ENCODE peak calls at places on chromosome 4, in nine cellular contexts. R is cardiac muscle cell, A is left lung, U is fibroblast of lung, I is ascending aorta, P is fibroblast of pulmonary artery, J is foreskin fibroblast, M is heart left ventricle, F is AG04449. C is an unnamed sample.
A peak's percentile ranks its signal among the peaks of the same experiment; 100 is the strongest.

GRCh38 chr4:26178874-26179273 is 141.9 kb upstream of the RBPJ start:
- DNase-seq in P (no peak), I (no peak), U (no peak), A (no peak), R (no peak), F (no peak), J (peak; percentile 41), M (no peak), C (no peak)

GRCh38 chr4:187084696-187085095 is 361.0 kb upstream of the FAT1 start:
- DNase-seq in A (no peak), M (no peak), I (no peak), U (peak; percentile 4), F (no peak), P (no peak), J (no peak), R (no peak), C (peak; percentile 13)

GRCh38 chr4:83875437-83875836 is 339.5 kb downstream of the GPAT3 start:
- DNase-seq in M (no peak), U (no peak), F (no peak), P (no peak), J (peak; percentile 51), A (no peak), R (no peak), I (no peak), C (no peak)

GRCh38 chr4:8675383-8675782 is 82.8 kb downstream of the CPZ start:
- DNase-seq in U (no peak), M (no peak), J (no peak), A (no peak), R (peak; percentile 85), F (no peak), P (peak; percentile 8), I (no peak), C (no peak)

GRCh38 chr4:56843421-56843899 is 22.0 kb upstream of the SPINK2 start:
- DNase-seq in A (no peak), M (no peak), I (no peak), R (no peak), P (peak; percentile 35), J (peak; percentile 10), U (no peak), F (no peak), C (no peak)

GRCh38 chr4:136893638-136894037 is 638.7 kb downstream of the PCDH18 start:
- DNase-seq in M (no peak), J (no peak), I (no peak), A (no peak), R (no peak), U (no peak), F (no peak), P (peak; percentile 45), C (no peak)

GRCh38 chr4:23097251-23097650 is 404.5 kb downstream of the GBA3 start:
- DNase-seq in R (no peak), U (peak; percentile 88), F (peak; percentile 51), P (peak; percentile 82), I (no peak), J (peak; percentile 48), A (no peak), M (no peak), C (peak; percentile 55)

GRCh38 chr4:165351359-165352130 is 24.1 kb downstream of the MSMO1 start:
- DNase-seq in M (no peak), J (no peak), U (no peak), F (no peak), I (no peak), R (no peak), P (no peak), A (no peak), C (no peak)

GRCh38 chr4:55175779-55176231 is 50.4 kb upstream of the KDR start:
- DNase-seq in F (peak; percentile 41), U (peak; percentile 85), R (no peak), M (no peak), A (no peak), I (no peak), J (peak; percentile 78), P (peak; percentile 73), C (no peak)

GRCh38 chr4:154222875-154223274 is 268.7 kb downstream of the DCHS2 start:
- DNase-seq in R (no peak), M (no peak), P (no peak), F (no peak), J (no peak), A (no peak), U (no peak), I (no peak), C (no peak)

GRCh38 chr4:143207555-143207954 is 22.8 kb downstream of the USP38 start:
- DNase-seq in M (no peak), I (no peak), F (no peak), J (peak; percentile 23), P (peak; percentile 52), A (no peak), R (no peak), U (peak; percentile 10), C (no peak)

GRCh38 chr4:51942108-51942832 is 77.9 kb downstream of the LRRC66 start:
- DNase-seq in P (no peak), U (peak; percentile 41), I (no peak), F (no peak), R (no peak), M (no peak), J (peak; percentile 41), A (no peak), C (no peak)

GRCh38 chr4:64174247-64174882 is 234.9 kb downstream of the TECRL start:
- DNase-seq in A (no peak), P (no peak), F (no peak), M (no peak), J (no peak), R (no peak), U (no peak), I (no peak), C (no peak)

GRCh38 chr4:63123441-63123840 is 1285.8 kb downstream of the TECRL start:
- DNase-seq in M (no peak), U (no peak), F (no peak), P (no peak), R (no peak), J (no peak), A (no peak), I (no peak), C (no peak)

GRCh38 chr4:5037553-5038551 is 13.4 kb upstream of the STK32B start:
- DNase-seq in F (peak; percentile 96), M (no peak), R (no peak), J (peak; percentile 87), P (peak; percentile 86), I (peak; percentile 81), U (peak; percentile 94), A (no peak), C (peak; percentile 84)

DNA sequence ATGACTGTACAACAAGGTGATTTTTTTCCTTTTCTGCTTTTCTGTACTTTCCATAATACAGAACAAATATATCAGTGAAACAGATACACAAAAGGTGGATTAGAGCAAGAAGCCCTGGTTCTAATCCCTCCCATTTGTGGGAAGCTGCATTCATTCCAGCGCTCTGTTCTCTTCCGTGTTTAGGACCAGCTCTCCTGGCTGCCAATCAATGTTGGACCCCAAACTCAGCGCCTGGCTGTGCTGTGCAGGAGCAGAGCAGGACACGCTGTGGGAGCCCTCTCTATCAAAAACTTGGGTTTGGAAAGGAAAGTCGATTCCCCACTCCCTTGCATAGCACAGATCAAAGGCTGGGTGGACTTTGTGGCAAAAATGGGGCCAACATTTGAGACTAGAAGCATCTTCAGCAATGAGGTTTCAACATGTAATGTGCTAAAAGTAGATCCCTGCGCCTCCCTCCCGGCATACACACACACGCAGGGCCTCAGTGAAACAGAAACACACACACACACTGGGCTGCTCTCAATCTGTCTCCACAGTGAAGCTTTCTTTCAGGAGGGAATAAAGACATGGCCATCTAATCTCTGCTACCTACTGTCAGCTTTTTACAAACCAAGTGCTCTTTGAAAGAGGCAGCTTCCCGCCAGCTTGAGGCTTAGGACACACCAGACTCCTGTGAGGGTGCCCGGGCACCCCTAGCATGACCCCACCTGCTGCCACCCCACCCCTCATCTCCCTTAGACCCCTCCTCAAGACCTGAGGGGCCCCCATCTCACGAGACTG is 12.2 kb downstream of the WDR1 start:
- DNase-seq in I (no peak), F (no peak), M (no peak), P (no peak), J (peak; percentile 63), U (no peak), A (peak; percentile 41), R (no peak), C (no peak)
- H3K4me3 ChIP-seq in I (peak overlapping the region; percentile 48), F (no peak overlapping the region), M (no peak overlapping the region), P (no peak overlapping the region), J (peak overlapping the region; percentile 14), U (no peak overlapping the region), A (no peak overlapping the region), R (no peak overlapping the region), C (no peak overlapping the region)

GRCh38 chr4:67198757-67199156 is 346.5 kb downstream of the CENPC start:
- DNase-seq in U (peak; percentile 61), F (no peak), I (no peak), P (peak; percentile 77), J (no peak), R (peak; percentile 48), A (no peak), M (no peak), C (peak; percentile 53)
- TF ChIP-seq CTCF in U (no peak), F (no peak), I (no peak), P (peak; percentile 57), J (no peak), R (peak; percentile 44), A (no peak), M (no peak), C (peak; percentile 39)

DNA sequence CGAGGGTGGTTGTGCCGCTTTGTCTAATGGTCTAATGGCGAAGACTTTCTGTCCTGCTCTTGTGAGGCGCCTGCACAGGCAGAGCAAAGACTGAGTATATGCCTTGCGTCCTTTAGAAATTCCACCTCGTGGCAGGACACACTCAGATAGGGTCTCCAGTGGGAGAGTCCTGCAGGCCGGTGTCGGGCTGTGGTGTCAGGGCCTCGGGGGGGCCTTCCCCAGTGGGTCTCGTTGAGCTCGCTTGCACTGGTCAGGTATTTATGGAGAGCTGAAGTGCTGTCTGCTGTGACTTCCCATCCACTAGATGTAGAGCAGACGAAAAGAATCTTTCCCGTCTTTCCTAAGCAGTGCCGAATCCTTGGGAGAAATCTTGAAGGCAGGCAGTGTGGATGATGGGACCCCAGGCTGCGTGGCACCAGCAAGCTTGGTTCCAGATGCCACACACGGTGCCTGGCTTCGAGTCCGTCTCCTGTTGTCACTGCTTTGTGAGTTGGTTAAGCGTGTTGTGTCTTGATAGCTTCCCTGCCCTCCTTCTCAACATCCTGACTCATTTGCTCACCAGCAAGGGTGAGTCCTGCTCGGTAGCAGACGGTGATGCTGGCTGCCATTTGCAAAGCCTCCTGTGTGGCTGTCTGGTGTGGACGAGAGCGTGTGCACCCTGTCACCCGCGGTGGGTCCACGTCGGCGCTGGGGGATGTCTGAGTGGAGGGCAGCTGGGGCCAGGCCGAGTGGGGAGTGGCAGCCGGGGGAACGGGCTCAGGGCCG is 20.5 kb downstream of the MAEA start:
- DNase-seq in F (no peak), J (peak; percentile 26), U (no peak), I (no peak), P (no peak), A (peak; percentile 79), R (no peak), M (peak; percentile 44), C (no peak)
- H3K4me3 ChIP-seq in F (peak overlapping the region; percentile 58), J (peak overlapping the region; percentile 68), U (peak overlapping the region; percentile 65), I (peak overlapping the region; percentile 60), P (peak overlapping the region; percentile 52), A (peak overlapping the region; percentile 34), R (peak overlapping the region; percentile 10), M (peak overlapping the region; percentile 54), C (peak overlapping the region; percentile 38)

DNA sequence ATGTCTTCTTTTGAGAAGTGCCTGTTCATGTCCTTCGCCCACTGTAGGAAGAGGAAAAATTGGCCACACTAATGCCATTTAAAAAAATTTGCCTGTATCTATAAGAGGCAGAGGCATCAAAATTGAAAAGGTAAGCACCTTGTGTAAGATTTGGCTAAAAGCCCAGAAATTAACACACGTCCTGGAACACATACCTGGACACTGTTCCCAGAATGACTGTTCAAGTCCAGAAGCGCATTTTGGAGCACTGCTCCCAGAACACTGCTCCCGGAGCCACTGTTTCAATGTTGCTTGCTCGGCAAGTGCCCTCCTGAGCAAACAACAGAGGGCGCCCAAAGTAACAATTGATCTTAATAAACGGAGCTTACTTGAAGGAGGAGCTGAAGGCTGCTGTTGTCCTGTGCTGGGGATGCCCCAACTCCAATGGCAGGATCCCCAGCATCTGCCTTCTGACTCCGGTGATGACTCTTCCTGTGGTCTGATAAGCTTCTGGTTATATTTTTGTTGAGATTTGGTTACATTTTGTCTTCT is 1958.6 kb downstream of the C4orf33 start:
- DNase-seq in I (no peak), A (peak; percentile 23), M (no peak), F (no peak), U (no peak), R (no peak), P (no peak), J (no peak), C (no peak)
- TF ChIP-seq CTCF in I (no peak), A (no peak), M (no peak), F (no peak), U (no peak), R (no peak), P (no peak), J (no peak), C (no peak)